ENCODE peak calls at places on chromosomes 6 and 20, in ten cellular contexts. T is GM03348; F is H7; K is foreskin fibroblast; L is mesendoderm; M is transverse colon; B is ovary; O is choroid plexus epithelial cell; D is astrocyte of the cerebellum; P is central memory CD4-positive, alpha-beta T cell. W is an unnamed sample.

GRCh38 chr6:8556370-8557018 is 121.1 kb upstream of the SLC35B3 start:
- DNase-seq in L (no peak), M (no peak), O (peak), K (peak), F (no peak), B (no peak), P (no peak), D (no peak), T (no peak), W (no peak)

GRCh38 chr20:54746796-54747195 is 271.4 kb downstream of the DOK5 start:
- DNase-seq in D (no peak), O (no peak), L (no peak), T (no peak), M (no peak), P (no peak), F (no peak), B (no peak), K (no peak), W (no peak)

GRCh38 chr6:170190046-170190445 is 100.8 kb downstream of the DLL1 start:
- DNase-seq in O (no peak), M (no peak), T (no peak), F (no peak), K (no peak), L (no peak), P (no peak), B (no peak), D (no peak), W (no peak)

GRCh38 chr6:79250107-79250514 is 15.6 kb upstream of the HMGN3 start:
- DNase-seq in B (no peak), D (no peak), T (no peak), K (no peak), M (no peak), P (no peak), O (no peak), F (peak), L (peak), W (no peak)

GRCh38 chr6:100554228-100554627 is 89.5 kb upstream of the SIM1 start:
- DNase-seq in K (no peak), B (no peak), O (no peak), M (no peak), P (no peak), T (no peak), D (no peak), F (no peak), L (no peak), W (no peak)

GRCh38 chr6:134410531-134410930 is 92.6 kb upstream of the SGK1 start:
- DNase-seq in L (no peak), P (no peak), M (no peak), K (peak), B (no peak), F (no peak), O (no peak), T (no peak), D (no peak), W (no peak)

GRCh38 chr6:26553264-26553738 is 15.1 kb downstream of the HMGN4 start:
- DNase-seq in T (peak), K (peak), M (peak), F (peak), B (peak), D (peak), P (peak), O (peak), L (peak), W (peak)

GRCh38 chr20:55417797-55418196 is 587.5 kb downstream of the CBLN4 start:
- DNase-seq in T (no peak), L (no peak), O (no peak), K (no peak), B (no peak), P (no peak), M (no peak), D (no peak), F (no peak), W (no peak)

GRCh38 chr6:110250838-110251237 is 70.6 kb downstream of the CDC40 start:
- DNase-seq in F (no peak), D (no peak), O (no peak), T (no peak), L (peak), P (no peak), M (no peak), B (no peak), K (no peak), W (no peak)

GRCh38 chr6:131362696-131363095 is 210.3 kb upstream of the ARG1 start:
- DNase-seq in B (no peak), F (no peak), M (no peak), K (no peak), P (no peak), D (no peak), T (no peak), O (no peak), L (no peak), W (no peak)